ENCODE peak calls at places on chromosomes 16 and 17, in four cellular contexts. One of them, this sample, is unnamed.

GRCh38 chr17:55735784-55736405 is 13.2 kb upstream of the TMEM100 start:
- DNase-seq in endodermal cell: no peak
- DNase-seq in HFF-Myc: no peak
- DNase-seq in A549: peak; percentile 72
- DNase-seq in this sample: no peak

GRCh38 chr16:48611329-48612137 is 1.6 kb upstream of the N4BP1 start:
- DNase-seq in endodermal cell: peak; percentile 85
- DNase-seq in HFF-Myc: no peak
- DNase-seq in A549: peak; percentile 26
- DNase-seq in this sample: no peak

GRCh38 chr17:42704495-42705494 is 22.5 kb downstream of the CNTNAP1 start:
- DNase-seq in endodermal cell: no peak
- DNase-seq in HFF-Myc: no peak
- DNase-seq in A549: no peak
- DNase-seq in this sample: no peak

GRCh38 chr16:11422381-11423314 is 77.4 kb downstream of the RMI2 start:
- DNase-seq in endodermal cell: no peak
- DNase-seq in HFF-Myc: no peak
- DNase-seq in A549: no peak
- DNase-seq in this sample: no peak

GRCh38 chr17:28115046-28115445 is 72.6 kb downstream of the NLK start:
- DNase-seq in endodermal cell: peak; percentile 45
- DNase-seq in HFF-Myc: no peak
- DNase-seq in A549: no peak
- DNase-seq in this sample: no peak

GRCh38 chr16:82185012-82185411 is 15.0 kb upstream of the MPHOSPH6 start:
- DNase-seq in endodermal cell: no peak
- DNase-seq in HFF-Myc: no peak
- DNase-seq in A549: no peak
- DNase-seq in this sample: no peak

GRCh38 chr17:5254903-5255521 is 20.4 kb upstream of the SCIMP start:
- DNase-seq in endodermal cell: no peak
- DNase-seq in HFF-Myc: no peak
- DNase-seq in A549: no peak
- DNase-seq in this sample: no peak

GRCh38 chr16:78331749-78332148 is 232.3 kb downstream of the WWOX start:
- DNase-seq in endodermal cell: peak; percentile 38
- DNase-seq in HFF-Myc: no peak
- DNase-seq in A549: no peak
- DNase-seq in this sample: no peak

GRCh38 chr17:17741346-17742023 is 60.2 kb downstream of the RAI1 start:
- DNase-seq in endodermal cell: peak; percentile 91
- DNase-seq in HFF-Myc: no peak
- DNase-seq in A549: no peak
- DNase-seq in this sample: no peak

GRCh38 chr16:30368122-30368791 is 2.0 kb downstream of the TBC1D10B start:
- DNase-seq in endodermal cell: peak; percentile 51
- DNase-seq in HFF-Myc: no peak
- DNase-seq in A549: no peak
- DNase-seq in this sample: no peak

GRCh38 chr17:15493031-15493750 is 25.8 kb upstream of the CDRT4 start:
- DNase-seq in endodermal cell: peak; percentile 66
- DNase-seq in HFF-Myc: no peak
- DNase-seq in A549: no peak
- DNase-seq in this sample: no peak

GRCh38 chr17:15501282-15501681 is 33.9 kb upstream of the CDRT4 start:
- DNase-seq in endodermal cell: no peak
- DNase-seq in HFF-Myc: no peak
- DNase-seq in A549: no peak
- DNase-seq in this sample: no peak

GRCh38 chr17:15494821-15495220 is 27.4 kb upstream of the CDRT4 start:
- DNase-seq in endodermal cell: no peak
- DNase-seq in HFF-Myc: no peak
- DNase-seq in A549: no peak
- DNase-seq in this sample: no peak

GRCh38 chr17:15498107-15498506 is 30.7 kb upstream of the CDRT4 start:
- DNase-seq in endodermal cell: peak; percentile 82
- DNase-seq in HFF-Myc: no peak
- DNase-seq in A549: peak; percentile 38
- DNase-seq in this sample: no peak

DNA sequence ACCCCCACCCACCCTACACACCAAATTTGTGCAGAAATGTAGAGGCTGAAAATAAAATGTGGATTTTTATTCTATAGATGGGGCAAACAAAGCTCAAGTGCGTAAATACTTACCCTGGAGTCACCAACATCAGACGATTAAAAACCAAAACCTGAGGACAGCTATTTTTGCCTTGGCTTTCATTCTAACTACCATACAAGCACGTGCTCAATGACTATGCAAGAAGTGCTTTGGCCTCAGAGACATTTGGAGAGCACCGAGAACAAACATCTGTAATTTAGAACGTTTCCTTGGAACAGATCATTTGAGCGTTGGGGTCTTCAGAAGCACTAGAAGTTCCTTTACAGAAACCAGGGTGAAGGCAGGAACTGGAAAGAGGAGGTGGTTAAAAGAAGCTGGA is 29.3 kb upstream of the CDRT4 start:
- DNase-seq in endodermal cell: no peak
- DNase-seq in HFF-Myc: no peak
- DNase-seq in A549: no peak
- DNase-seq in this sample: no peak
- TF ChIP-seq CTCF in endodermal cell: no peak
- TF ChIP-seq CTCF in HFF-Myc: no peak
- TF ChIP-seq CTCF in A549: no peak
- TF ChIP-seq CTCF in this sample: no peak

DNA sequence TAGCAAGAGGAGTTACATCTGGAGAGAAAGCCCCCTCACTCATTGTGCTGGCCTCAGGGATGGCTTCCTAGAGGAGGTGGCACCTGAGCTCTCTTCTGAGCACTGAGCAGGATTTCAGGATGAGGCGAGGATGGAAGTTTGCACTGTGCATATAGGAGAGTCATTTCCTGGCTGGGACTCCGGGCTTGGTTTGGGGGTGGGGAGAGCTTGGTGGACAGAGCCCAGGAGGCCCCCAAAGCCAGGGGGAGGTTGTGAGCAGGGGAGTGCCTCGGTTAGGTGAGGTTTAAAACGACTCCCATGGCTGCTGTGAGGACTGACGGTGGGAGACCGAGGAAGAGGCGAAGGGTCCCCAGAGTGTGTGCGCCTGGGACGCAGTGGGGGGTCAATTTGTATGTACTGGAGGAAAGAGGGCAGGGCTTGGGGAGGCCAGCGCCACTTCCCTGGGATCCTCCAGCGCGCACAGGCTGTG is 1.2 kb downstream of the CAMKK1 start:
- DNase-seq in endodermal cell: peak; percentile 87
- DNase-seq in HFF-Myc: no peak
- DNase-seq in A549: no peak
- DNase-seq in this sample: no peak
- TF ChIP-seq CTCF in endodermal cell: no peak
- TF ChIP-seq CTCF in HFF-Myc: no peak
- TF ChIP-seq CTCF in A549: no peak
- TF ChIP-seq CTCF in this sample: peak; percentile 4

GRCh38 chr17:1643293-1643998 is 2.1 kb downstream of the SCARF1 start:
- DNase-seq in endodermal cell: peak; percentile 98
- DNase-seq in HFF-Myc: no peak
- DNase-seq in A549: peak; percentile 49
- DNase-seq in this sample: no peak
- TF ChIP-seq CTCF in endodermal cell: peak; percentile 72
- TF ChIP-seq CTCF in HFF-Myc: no peak
- TF ChIP-seq CTCF in A549: peak; percentile 33
- TF ChIP-seq CTCF in this sample: no peak

DNA sequence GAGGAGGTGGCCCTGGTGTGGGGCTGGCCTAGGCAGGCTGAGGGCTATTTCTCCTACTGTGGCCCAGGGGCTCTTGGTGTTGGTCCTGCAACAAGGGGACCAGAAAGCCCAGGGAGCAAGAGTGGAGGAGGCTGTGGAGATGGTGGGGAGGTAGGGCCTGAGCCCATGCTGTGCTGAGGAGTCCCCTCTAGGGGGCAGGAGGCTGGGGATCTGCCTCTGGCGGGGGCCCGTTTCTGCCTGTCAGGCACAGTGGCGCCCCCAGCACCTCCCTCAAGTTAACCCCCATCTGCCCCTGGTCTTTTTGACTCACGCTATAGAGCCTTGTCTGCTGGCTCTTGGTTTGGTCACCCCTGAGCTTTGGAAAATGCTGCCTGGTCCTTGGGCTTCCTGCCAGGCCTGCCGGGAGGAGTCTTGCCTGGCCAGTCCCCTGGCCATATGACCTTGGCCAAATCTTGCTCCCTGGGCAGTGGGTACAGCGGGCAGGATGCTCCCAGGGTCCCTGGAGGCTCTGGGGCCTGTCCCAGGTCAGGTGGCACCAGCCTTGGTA is 5.9 kb downstream of the BAIAP2 start:
- DNase-seq in endodermal cell: peak; percentile 87
- DNase-seq in HFF-Myc: no peak
- DNase-seq in A549: peak; percentile 45
- DNase-seq in this sample: no peak
- TF ChIP-seq CTCF in endodermal cell: peak; percentile 80
- TF ChIP-seq CTCF in HFF-Myc: peak; percentile 56
- TF ChIP-seq CTCF in A549: peak; percentile 55
- TF ChIP-seq CTCF in this sample: peak; percentile 57

DNA sequence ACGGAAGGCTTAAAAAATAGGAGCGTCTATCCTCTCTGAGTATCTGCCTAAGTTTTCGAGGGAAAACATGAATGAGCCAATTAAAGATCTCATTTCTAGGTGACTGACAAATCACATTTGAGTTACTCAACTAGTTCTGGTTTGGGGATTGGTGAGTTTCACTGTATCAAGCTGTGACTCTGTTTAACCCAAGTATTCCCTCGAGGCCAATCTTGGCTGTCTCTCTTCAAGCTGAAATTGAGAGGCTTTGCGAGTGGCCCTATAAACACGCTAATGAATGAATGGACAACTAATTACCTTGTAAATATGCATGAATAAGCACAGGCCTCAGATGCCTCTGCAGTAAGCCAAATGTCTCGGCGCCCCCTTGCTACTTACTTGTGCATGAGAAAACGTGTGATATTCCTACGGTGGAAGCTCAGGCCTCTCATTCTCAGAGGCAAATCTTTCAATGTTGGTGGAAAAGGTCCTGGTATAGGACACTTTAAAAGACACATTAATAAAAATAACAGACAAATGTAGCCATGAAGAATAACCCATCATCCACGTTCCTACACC is 450.2 kb upstream of the PSMD7 start:
- DNase-seq in endodermal cell: peak; percentile 68
- DNase-seq in HFF-Myc: no peak
- DNase-seq in A549: no peak
- DNase-seq in this sample: no peak
- TF ChIP-seq CTCF in endodermal cell: peak; percentile 65
- TF ChIP-seq CTCF in HFF-Myc: no peak
- TF ChIP-seq CTCF in A549: no peak
- TF ChIP-seq CTCF in this sample: no peak